ENCODE peak calls at places on chromosome 3, in six cellular contexts. U is activated T-cell treated with anti-CD3 and anti-CD28 coated beads for 1 hour, V is lung microvascular endothelial cell, X is iris pigment epithelial cell, G is T follicular helper cell, L is AML-193. F is an unnamed sample.

GRCh38 chr3:169362261-169362660 is 301.3 kb downstream of the MECOM start:
- DNase-seq in U (no peak), V (peak), X (peak), G (no peak), L (no peak), F (peak)

GRCh38 chr3:128607710-128608048 is 42.9 kb downstream of the RPN1 start:
- DNase-seq in U (no peak), V (no peak), X (no peak), G (no peak), L (no peak), F (peak)

GRCh38 chr3:146865175-146865755 is 260.1 kb upstream of the PLSCR5 start:
- DNase-seq in U (no peak), V (no peak), X (no peak), G (no peak), L (no peak), F (no peak)

GRCh38 chr3:57826952-57827723 is 71.0 kb downstream of the SLMAP start:
- DNase-seq in U (no peak), V (no peak), X (no peak), G (no peak), L (no peak), F (peak)

GRCh38 chr3:71111784-71112440 is 471.6 kb downstream of the FOXP1 start:
- DNase-seq in U (no peak), V (peak), X (peak), G (no peak), L (no peak), F (peak)

GRCh38 chr3:58214484-58215316 is 3.9 kb upstream of the DNASE1L3 start:
- DNase-seq in U (no peak), V (peak), X (peak), G (no peak), L (peak), F (no peak)

GRCh38 chr3:132788299-132788698 is 66.1 kb upstream of the NPHP3 start:
- DNase-seq in U (no peak), V (peak), X (peak), G (no peak), L (no peak), F (peak)

GRCh38 chr3:52346623-52347530 is 30.8 kb downstream of the DNAH1 start:
- DNase-seq in U (no peak), V (no peak), X (peak), G (no peak), L (no peak), F (peak)

GRCh38 chr3:195913382-195913781 is 5.0 kb upstream of the TNK2 start:
- DNase-seq in U (no peak), V (no peak), X (no peak), G (no peak), L (no peak), F (no peak)

GRCh38 chr3:15844889-15845288 is 47.1 kb upstream of the ANKRD28 start:
- DNase-seq in U (no peak), V (no peak), X (no peak), G (no peak), L (no peak), F (no peak)